ENCODE peak calls at places on chromosomes 11 and 22, in five cellular contexts. F is brain microvascular endothelial cell, U is CD14-positive monocyte, Z is WTC11, C is astrocyte of the spinal cord. L is an unnamed sample.
A peak's percentile ranks its signal among the peaks of the same experiment; 100 is the strongest.

GRCh38 chr22:22397875-22398524 is 110.5 kb downstream of the ZNF280B start:
- DNase-seq in F (no peak), U (no peak), Z (no peak), C (no peak), L (no peak)

GRCh38 chr22:49767355-49768062 is 60.2 kb downstream of the BRD1 start:
- DNase-seq in F (peak; percentile 51), U (peak; percentile 52), Z (peak; percentile 66), C (peak; percentile 53), L (peak; percentile 15)

GRCh38 chr11:15106201-15106965 is 8.3 kb upstream of the INSC start:
- DNase-seq in F (peak; percentile 56), U (no peak), Z (no peak), C (peak; percentile 80), L (no peak)

GRCh38 chr11:57116654-57117053 is 65.1 kb upstream of the LRRC55 start:
- DNase-seq in F (peak; percentile 67), U (no peak), Z (peak; percentile 32), C (peak; percentile 53), L (no peak)

GRCh38 chr11:22466809-22467208 is 128.6 kb downstream of the SLC17A6 start:
- DNase-seq in F (peak; percentile 61), U (no peak), Z (no peak), C (peak; percentile 86), L (no peak)

GRCh38 chr11:133343951-133344350 is 188.3 kb downstream of the OPCML start:
- DNase-seq in F (no peak), U (no peak), Z (no peak), C (peak; percentile 64), L (no peak)

GRCh38 chr11:35617687-35618496 is at the start of gene FJX1:
- DNase-seq in F (peak; percentile 90), U (no peak), Z (peak; percentile 76), C (peak; percentile 93), L (no peak)

GRCh38 chr11:109747839-109748238 is 325.8 kb downstream of the C11orf87 start:
- DNase-seq in F (no peak), U (peak; percentile 72), Z (no peak), C (no peak), L (no peak)

GRCh38 chr22:29587938-29588699 is 7.2 kb upstream of the NIPSNAP1 start:
- DNase-seq in F (peak; percentile 74), U (no peak), Z (no peak), C (peak; percentile 80), L (no peak)

GRCh38 chr11:105862736-105863367 is 159.2 kb downstream of the MSANTD4 start:
- DNase-seq in F (peak; percentile 52), U (no peak), Z (no peak), C (peak; percentile 65), L (no peak)

GRCh38 chr11:2287102-2287501 is 14.6 kb downstream of the C11orf21 start:
- DNase-seq in F (no peak), U (peak; percentile 44), Z (peak; percentile 6), C (no peak), L (peak; percentile 1)

GRCh38 chr11:44304091-44305084 is 5.6 kb downstream of the ALX4 start:
- DNase-seq in F (peak; percentile 10), U (no peak), Z (peak; percentile 47), C (no peak), L (no peak)

GRCh38 chr22:35470903-35471321 is 69.7 kb upstream of the RASD2 start:
- DNase-seq in F (peak; percentile 47), U (no peak), Z (no peak), C (no peak), L (no peak)

GRCh38 chr22:22515890-22516289 is 4.2 kb downstream of the ZNF280A start:
- DNase-seq in F (no peak), U (no peak), Z (no peak), C (no peak), L (no peak)

GRCh38 chr11:80109031-80109430 is 668.2 kb upstream of the TENM4 start:
- DNase-seq in F (no peak), U (no peak), Z (no peak), C (no peak), L (no peak)

GRCh38 chr11:62402226-62402625 is 16.6 kb upstream of the SCGB1A1 start:
- DNase-seq in F (no peak), U (peak; percentile 57), Z (no peak), C (no peak), L (no peak)

GRCh38 chr11:96426356-96427103 is 36.7 kb downstream of the JRKL start:
- DNase-seq in F (no peak), U (no peak), Z (no peak), C (peak; percentile 49), L (no peak)

GRCh38 chr22:39643311-39644083 is 72.9 kb downstream of the CACNA1I start:
- DNase-seq in F (peak; percentile 20), U (no peak), Z (no peak), C (peak; percentile 21), L (no peak)

GRCh38 chr22:36029406-36029755 is 757 bp upstream of the RBFOX2 start:
- DNase-seq in F (no peak), U (no peak), Z (no peak), C (no peak), L (no peak)

GRCh38 chr22:27809226-27809625 is 7.7 kb upstream of the MN1 start:
- DNase-seq in F (no peak), U (no peak), Z (no peak), C (no peak), L (no peak)

GRCh38 chr11:607020-607780 is 8.6 kb downstream of the IRF7 start:
- DNase-seq in F (no peak), U (peak; percentile 40), Z (no peak), C (no peak), L (no peak)

GRCh38 chr11:100908746-100909145 is 220.9 kb downstream of the PGR start:
- DNase-seq in F (peak; percentile 57), U (no peak), Z (no peak), C (peak; percentile 73), L (no peak)

GRCh38 chr11:17294033-17294432 is 17.5 kb downstream of the NUCB2 start:
- DNase-seq in F (no peak), U (no peak), Z (no peak), C (no peak), L (no peak)

GRCh38 chr11:8097926-8098325 is 16.9 kb downstream of the TUB start:
- DNase-seq in F (no peak), U (no peak), Z (no peak), C (no peak), L (no peak)

GRCh38 chr22:43824724-43825485 is 12.8 kb upstream of the EFCAB6 start:
- DNase-seq in F (no peak), U (peak; percentile 30), Z (no peak), C (no peak), L (no peak)

GRCh38 chr11:64267207-64267945 is 16.0 kb downstream of the PLCB3 start:
- DNase-seq in F (no peak), U (no peak), Z (no peak), C (no peak), L (no peak)

GRCh38 chr11:110362916-110363574 is 66.6 kb upstream of the RDX start:
- DNase-seq in F (peak; percentile 3), U (no peak), Z (peak; percentile 25), C (no peak), L (no peak)

GRCh38 chr11:57353461-57354251 is 15.5 kb downstream of the P2RX3 start:
- DNase-seq in F (no peak), U (no peak), Z (no peak), C (no peak), L (no peak)

GRCh38 chr11:85182437-85183109 is 444.6 kb downstream of the DLG2 start:
- DNase-seq in F (peak; percentile 73), U (no peak), Z (peak; percentile 23), C (peak; percentile 59), L (no peak)

GRCh38 chr11:17163296-17163695 is 44.5 kb downstream of the PIK3C2A start:
- DNase-seq in F (no peak), U (no peak), Z (no peak), C (no peak), L (no peak)

GRCh38 chr11:44658451-44658850 is 68.3 kb upstream of the TSPAN18 start:
- DNase-seq in F (peak; percentile 25), U (no peak), Z (peak; percentile 52), C (no peak), L (no peak)

GRCh38 chr11:11661356-11662040 is 39.7 kb upstream of the GALNT18 start:
- DNase-seq in F (no peak), U (no peak), Z (peak; percentile 19), C (no peak), L (no peak)

DNA sequence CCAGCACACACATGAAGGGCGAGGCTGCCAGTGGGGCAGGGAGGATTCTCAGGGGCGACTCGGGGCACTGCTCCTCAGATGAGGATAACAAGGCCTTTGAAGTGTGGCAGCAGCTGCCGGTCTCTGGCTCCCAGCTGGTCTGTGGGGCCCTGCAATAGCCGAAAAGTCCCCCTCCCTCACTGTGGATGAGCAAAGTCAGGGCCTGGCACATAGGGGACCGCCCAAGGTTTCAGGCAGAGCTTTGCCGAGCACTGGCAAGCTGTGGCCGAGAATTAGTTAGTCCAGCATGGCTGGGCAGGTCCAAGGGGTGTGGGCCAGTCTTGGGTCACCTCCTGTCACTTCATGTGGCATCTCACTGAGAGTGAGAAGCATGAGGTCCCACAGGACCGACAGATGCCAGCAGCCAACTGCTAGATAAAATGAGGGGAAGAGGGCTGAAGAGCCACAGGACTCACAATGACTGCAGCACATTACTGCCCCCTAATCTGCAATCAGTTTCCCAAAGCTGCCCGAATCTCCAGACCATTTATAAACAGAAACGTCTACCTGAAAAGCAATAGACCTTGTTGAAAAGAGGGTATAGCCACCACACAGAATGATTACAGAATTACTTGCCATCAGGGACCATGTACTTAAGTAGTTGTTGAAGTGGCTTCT is 12.5 kb upstream of the TEF start:
- DNase-seq in F (no peak), U (no peak), Z (no peak), C (no peak), L (no peak)
- TF ChIP-seq CTCF in F (no peak), U (no peak), Z (no peak), C (no peak), L (no peak)

GRCh38 chr11:86274503-86274902 is 27.5 kb upstream of the HIKESHI start:
- DNase-seq in F (no peak), U (no peak), Z (peak; percentile 45), C (no peak), L (no peak)
- TF ChIP-seq CTCF in F (peak; percentile 50), U (no peak), Z (peak; percentile 31), C (peak; percentile 14), L (peak; percentile 13)

GRCh38 chr11:95092549-95093324 is 3.1 kb downstream of the ENDOD1 start:
- DNase-seq in F (peak; percentile 72), U (no peak), Z (no peak), C (peak; percentile 67), L (no peak)
- TF ChIP-seq CTCF in F (peak; percentile 74), U (peak; percentile 68), Z (no peak), C (peak; percentile 64), L (peak; percentile 34)

DNA sequence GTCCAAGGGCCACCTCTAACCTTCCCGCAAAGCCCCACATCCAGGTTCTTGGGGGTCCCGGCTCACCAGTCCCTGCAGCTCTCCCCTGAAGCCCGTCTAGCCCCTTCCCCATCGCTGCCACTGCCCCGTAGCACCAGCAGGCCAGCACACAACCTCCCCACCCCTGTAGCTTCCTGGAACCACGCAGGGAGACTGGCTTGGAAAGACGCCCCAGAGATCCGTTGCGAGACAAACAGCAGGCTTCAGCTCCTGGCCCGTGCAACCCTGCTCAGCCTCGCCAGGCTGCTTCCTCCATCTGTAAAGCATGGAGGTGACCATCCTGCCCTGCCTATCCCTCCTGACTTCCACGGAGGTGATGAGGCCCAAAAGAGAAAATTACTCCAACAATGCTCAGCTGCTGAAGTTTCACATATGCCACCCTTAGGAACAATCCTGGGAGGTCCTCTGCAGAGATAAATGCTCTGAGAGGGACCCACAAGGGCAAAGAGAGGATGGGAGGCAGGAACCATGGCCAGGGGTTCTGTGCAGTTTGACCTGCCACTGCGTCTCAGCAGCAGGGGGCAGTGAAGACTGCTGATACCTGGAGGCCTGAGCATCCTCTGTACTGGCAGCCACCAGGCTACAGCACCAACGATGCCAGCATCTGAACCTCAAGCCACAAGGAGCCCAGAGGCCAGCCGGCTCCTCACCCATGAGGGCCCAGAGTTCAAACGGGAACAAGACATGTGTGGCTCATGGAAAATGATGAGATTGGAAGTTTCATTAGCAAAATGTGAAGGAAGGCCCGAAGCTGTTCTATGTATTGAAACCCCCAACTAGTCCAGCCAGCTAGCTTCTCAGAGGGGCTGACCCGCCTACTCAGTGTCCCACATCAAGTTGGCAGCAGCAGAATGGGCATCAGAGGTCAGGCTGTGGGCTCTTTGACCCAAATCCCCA is 16.1 kb downstream of the DGCR2 start:
- DNase-seq in F (no peak), U (no peak), Z (peak; percentile 45), C (no peak), L (peak; percentile 25)
- TF ChIP-seq CTCF in F (peak; percentile 51), U (peak; percentile 46), Z (no peak), C (no peak), L (no peak)